ENCODE peak calls at places on chromosome 13, in four cellular contexts. One of them, this sample, is unnamed.

GRCh38 chr13:20609145-20609544 is 42.2 kb downstream of the IFT88 start:
- DNase-seq in activated naive CD4-positive, alpha-beta T cell treated with anti-CD3 and anti-CD28 coated beads, Interleukin-2, amount 50 U/mL, for 16 hours: no peak
- DNase-seq in mucosa of gallbladder: no peak
- DNase-seq in stimulated activated CD8-positive, alpha-beta memory T cell treated with anti-CD3 and anti-CD28 coated beads, Interleukin-2, amount 100 ng/mL, for 48 hours: no peak
- DNase-seq in this sample: no peak

GRCh38 chr13:31067416-31068118 is 94.1 kb downstream of the HSPH1 start:
- DNase-seq in activated naive CD4-positive, alpha-beta T cell treated with anti-CD3 and anti-CD28 coated beads, Interleukin-2, amount 50 U/mL, for 16 hours: no peak
- DNase-seq in mucosa of gallbladder: no peak
- DNase-seq in stimulated activated CD8-positive, alpha-beta memory T cell treated with anti-CD3 and anti-CD28 coated beads, Interleukin-2, amount 100 ng/mL, for 48 hours: no peak
- DNase-seq in this sample: no peak

GRCh38 chr13:23750383-23751121 is 138.6 kb downstream of the MIPEP start:
- DNase-seq in activated naive CD4-positive, alpha-beta T cell treated with anti-CD3 and anti-CD28 coated beads, Interleukin-2, amount 50 U/mL, for 16 hours: no peak
- DNase-seq in mucosa of gallbladder: no peak
- DNase-seq in stimulated activated CD8-positive, alpha-beta memory T cell treated with anti-CD3 and anti-CD28 coated beads, Interleukin-2, amount 100 ng/mL, for 48 hours: no peak
- DNase-seq in this sample: no peak

GRCh38 chr13:113904411-113904810 is 40.5 kb upstream of the GAS6 start:
- DNase-seq in activated naive CD4-positive, alpha-beta T cell treated with anti-CD3 and anti-CD28 coated beads, Interleukin-2, amount 50 U/mL, for 16 hours: no peak
- DNase-seq in mucosa of gallbladder: peak; percentile 65
- DNase-seq in stimulated activated CD8-positive, alpha-beta memory T cell treated with anti-CD3 and anti-CD28 coated beads, Interleukin-2, amount 100 ng/mL, for 48 hours: no peak
- DNase-seq in this sample: peak; percentile 63

GRCh38 chr13:42474954-42475353 is 99.0 kb upstream of the TNFSF11 start:
- DNase-seq in activated naive CD4-positive, alpha-beta T cell treated with anti-CD3 and anti-CD28 coated beads, Interleukin-2, amount 50 U/mL, for 16 hours: peak; percentile 30
- DNase-seq in mucosa of gallbladder: no peak
- DNase-seq in stimulated activated CD8-positive, alpha-beta memory T cell treated with anti-CD3 and anti-CD28 coated beads, Interleukin-2, amount 100 ng/mL, for 48 hours: peak; percentile 30
- DNase-seq in this sample: no peak

GRCh38 chr13:103908274-103908673 is 842.1 kb upstream of the SLC10A2 start:
- DNase-seq in activated naive CD4-positive, alpha-beta T cell treated with anti-CD3 and anti-CD28 coated beads, Interleukin-2, amount 50 U/mL, for 16 hours: no peak
- DNase-seq in mucosa of gallbladder: no peak
- DNase-seq in stimulated activated CD8-positive, alpha-beta memory T cell treated with anti-CD3 and anti-CD28 coated beads, Interleukin-2, amount 100 ng/mL, for 48 hours: no peak
- DNase-seq in this sample: no peak

GRCh38 chr13:94710881-94711560 is 1.3 kb downstream of the SOX21 start:
- DNase-seq in activated naive CD4-positive, alpha-beta T cell treated with anti-CD3 and anti-CD28 coated beads, Interleukin-2, amount 50 U/mL, for 16 hours: no peak
- DNase-seq in mucosa of gallbladder: no peak
- DNase-seq in stimulated activated CD8-positive, alpha-beta memory T cell treated with anti-CD3 and anti-CD28 coated beads, Interleukin-2, amount 100 ng/mL, for 48 hours: no peak
- DNase-seq in this sample: no peak

GRCh38 chr13:81639984-81640582 is 1299.2 kb upstream of the SPRY2 start:
- DNase-seq in activated naive CD4-positive, alpha-beta T cell treated with anti-CD3 and anti-CD28 coated beads, Interleukin-2, amount 50 U/mL, for 16 hours: no peak
- DNase-seq in mucosa of gallbladder: peak; percentile 13
- DNase-seq in stimulated activated CD8-positive, alpha-beta memory T cell treated with anti-CD3 and anti-CD28 coated beads, Interleukin-2, amount 100 ng/mL, for 48 hours: no peak
- DNase-seq in this sample: no peak

GRCh38 chr13:28031220-28031903 is 42.9 kb upstream of the URAD start:
- DNase-seq in activated naive CD4-positive, alpha-beta T cell treated with anti-CD3 and anti-CD28 coated beads, Interleukin-2, amount 50 U/mL, for 16 hours: no peak
- DNase-seq in mucosa of gallbladder: peak; percentile 27
- DNase-seq in stimulated activated CD8-positive, alpha-beta memory T cell treated with anti-CD3 and anti-CD28 coated beads, Interleukin-2, amount 100 ng/mL, for 48 hours: no peak
- DNase-seq in this sample: peak; percentile 61

This sample was measured in right lobe of liver.